ENCODE peak calls at places on chromosomes 5 and 9, in eight cellular contexts. T is prostate gland, Q is MM.1S, G is psoas muscle, J is transverse colon, U is endodermal cell, Y is uterus, B is adrenal gland. S is an unnamed sample.

GRCh38 chr5:140311011-140311467 is 8.1 kb upstream of the PFDN1 start:
- DNase-seq in T (no peak), Q (no peak), G (no peak), J (no peak), U (no peak), Y (no peak), B (no peak), S (no peak)

GRCh38 chr9:20990867-20991266 is 40.6 kb downstream of the HACD4 start:
- DNase-seq in T (no peak), Q (no peak), G (peak), J (no peak), U (no peak), Y (no peak), B (no peak), S (no peak)

GRCh38 chr5:36692791-36693763 is 86.7 kb downstream of the SLC1A3 start:
- DNase-seq in T (peak), Q (peak), G (peak), J (peak), U (peak), Y (peak), B (peak), S (peak)

GRCh38 chr5:80346055-80346454 is 26.3 kb downstream of the SPZ1 start:
- DNase-seq in T (no peak), Q (peak), G (no peak), J (peak), U (peak), Y (no peak), B (no peak), S (no peak)

GRCh38 chr9:70085241-70085640 is 41.6 kb downstream of the MAMDC2 start:
- DNase-seq in T (no peak), Q (no peak), G (no peak), J (no peak), U (peak), Y (no peak), B (no peak), S (no peak)

GRCh38 chr9:16028516-16028915 is 475.7 kb downstream of the CCDC171 start:
- DNase-seq in T (no peak), Q (no peak), G (no peak), J (no peak), U (no peak), Y (no peak), B (no peak), S (no peak)

GRCh38 chr5:78362220-78362619 is 1.8 kb downstream of the SCAMP1 start:
- DNase-seq in T (no peak), Q (no peak), G (no peak), J (no peak), U (no peak), Y (no peak), B (no peak), S (no peak)

GRCh38 chr9:88966894-88967676 is 24.2 kb upstream of the S1PR3 start:
- DNase-seq in T (no peak), Q (no peak), G (no peak), J (no peak), U (no peak), Y (no peak), B (no peak), S (no peak)

GRCh38 chr5:119273391-119273839 is 82.4 kb upstream of the TNFAIP8 start:
- DNase-seq in T (no peak), Q (no peak), G (no peak), J (no peak), U (no peak), Y (no peak), B (no peak), S (peak)

GRCh38 chr9:29802454-29802853 is 2229.2 kb upstream of the C9orf72 start:
- DNase-seq in T (no peak), Q (no peak), G (no peak), J (no peak), U (no peak), Y (no peak), B (no peak), S (no peak)

GRCh38 chr5:73901455-73901854 is 275.5 kb downstream of the ARHGEF28 start:
- DNase-seq in T (no peak), Q (peak), G (no peak), J (peak), U (peak), Y (no peak), B (no peak), S (no peak)

GRCh38 chr5:87188411-87188810 is 79.3 kb upstream of the RASA1 start:
- DNase-seq in T (no peak), Q (no peak), G (no peak), J (no peak), U (no peak), Y (no peak), B (no peak), S (no peak)

GRCh38 chr5:68333649-68334549 is 118.3 kb downstream of the PIK3R1 start:
- DNase-seq in T (no peak), Q (no peak), G (no peak), J (no peak), U (no peak), Y (no peak), B (no peak), S (no peak)

GRCh38 chr9:88313364-88314220 is 74.7 kb upstream of the SPIN1 start:
- DNase-seq in T (no peak), Q (no peak), G (no peak), J (no peak), U (peak), Y (no peak), B (no peak), S (no peak)

GRCh38 chr9:128005938-128006337 is 25.1 kb upstream of the EEIG1 start:
- DNase-seq in T (no peak), Q (no peak), G (peak), J (no peak), U (no peak), Y (peak), B (peak), S (no peak)

GRCh38 chr5:93831449-93831848 is 90.0 kb upstream of the POU5F2 start:
- DNase-seq in T (no peak), Q (no peak), G (no peak), J (no peak), U (no peak), Y (no peak), B (no peak), S (no peak)

GRCh38 chr5:79448336-79448735 is 65.6 kb downstream of the HOMER1 start:
- DNase-seq in T (no peak), Q (no peak), G (no peak), J (no peak), U (no peak), Y (no peak), B (no peak), S (no peak)

GRCh38 chr9:112170235-112170634 is 4.9 kb downstream of the SUSD1 start:
- DNase-seq in T (no peak), Q (no peak), G (no peak), J (peak), U (no peak), Y (no peak), B (no peak), S (peak)

GRCh38 chr5:94682799-94683198 is 64.3 kb downstream of the SLF1 start:
- DNase-seq in T (no peak), Q (no peak), G (no peak), J (no peak), U (no peak), Y (no peak), B (no peak), S (no peak)

GRCh38 chr5:83441752-83442151 is 29.8 kb upstream of the VCAN start:
- DNase-seq in T (no peak), Q (no peak), G (no peak), J (no peak), U (no peak), Y (no peak), B (no peak), S (no peak)

GRCh38 chr9:89002987-89003386 is 11.7 kb downstream of the S1PR3 start:
- DNase-seq in T (no peak), Q (no peak), G (no peak), J (no peak), U (no peak), Y (no peak), B (no peak), S (no peak)

GRCh38 chr9:5326893-5327548 is 12.7 kb downstream of the RLN1 start:
- DNase-seq in T (peak), Q (no peak), G (no peak), J (no peak), U (peak), Y (no peak), B (no peak), S (peak)

GRCh38 chr9:69760278-69760610 is 433 bp upstream of the PTAR1 start:
- DNase-seq in T (no peak), Q (no peak), G (no peak), J (no peak), U (no peak), Y (no peak), B (no peak), S (no peak)

GRCh38 chr9:81468084-81468595 is 221.2 kb downstream of the TLE1 start:
- DNase-seq in T (no peak), Q (no peak), G (no peak), J (no peak), U (peak), Y (no peak), B (no peak), S (no peak)

GRCh38 chr5:123014689-123015088 is 21.8 kb downstream of the PPIC start:
- DNase-seq in T (no peak), Q (no peak), G (no peak), J (no peak), U (no peak), Y (no peak), B (no peak), S (no peak)

GRCh38 chr9:36327903-36328302 is 69.7 kb upstream of the GNE start:
- DNase-seq in T (no peak), Q (no peak), G (no peak), J (no peak), U (no peak), Y (no peak), B (no peak), S (no peak)

GRCh38 chr5:139065296-139065695 is 132.9 kb downstream of the SIL1 start:
- DNase-seq in T (no peak), Q (no peak), G (no peak), J (no peak), U (peak), Y (no peak), B (no peak), S (no peak)

GRCh38 chr9:115367780-115368179 is 249.8 kb upstream of the TNC start:
- DNase-seq in T (no peak), Q (no peak), G (no peak), J (no peak), U (no peak), Y (no peak), B (no peak), S (no peak)

GRCh38 chr9:77514886-77515711 is 133.0 kb downstream of the GNA14 start:
- DNase-seq in T (no peak), Q (no peak), G (no peak), J (no peak), U (no peak), Y (no peak), B (peak), S (no peak)

GRCh38 chr5:176152191-176152932 is 85.9 kb upstream of the SIMC1 start:
- DNase-seq in T (no peak), Q (no peak), G (no peak), J (no peak), U (peak), Y (no peak), B (no peak), S (no peak)

GRCh38 chr5:65102826-65103673 is 334.3 kb downstream of the CWC27 start:
- DNase-seq in T (peak), Q (peak), G (peak), J (peak), U (peak), Y (peak), B (peak), S (peak)

GRCh38 chr9:111691686-111692329 is 30.4 kb downstream of the GNG10 start:
- DNase-seq in T (no peak), Q (peak), G (no peak), J (no peak), U (no peak), Y (no peak), B (no peak), S (no peak)

GRCh38 chr5:132050136-132050535 is 10.3 kb upstream of the IL3 start:
- DNase-seq in T (peak), Q (no peak), G (peak), J (peak), U (no peak), Y (peak), B (peak), S (peak)

GRCh38 chr5:23507278-23507685 is at the start of gene PRDM9:
- DNase-seq in T (no peak), Q (no peak), G (peak), J (peak), U (peak), Y (peak), B (peak), S (peak)

GRCh38 chr9:92146610-92147009 is 31.4 kb upstream of the SPTLC1 start:
- DNase-seq in T (no peak), Q (no peak), G (no peak), J (no peak), U (no peak), Y (peak), B (peak), S (no peak)

GRCh38 chr9:69044226-69045219 is 9.0 kb downstream of the FXN start:
- DNase-seq in T (no peak), Q (peak), G (no peak), J (no peak), U (peak), Y (no peak), B (peak), S (no peak)

GRCh38 chr9:130950039-130950311 is 10.9 kb upstream of the FIBCD1 start:
- DNase-seq in T (no peak), Q (no peak), G (no peak), J (peak), U (no peak), Y (no peak), B (no peak), S (no peak)

GRCh38 chr9:76716270-76716669 is 48.0 kb upstream of the PCA3 start:
- DNase-seq in T (no peak), Q (no peak), G (no peak), J (no peak), U (no peak), Y (no peak), B (no peak), S (no peak)

GRCh38 chr9:3894764-3895163 is 369.0 kb upstream of the RFX3 start:
- DNase-seq in T (no peak), Q (no peak), G (no peak), J (no peak), U (no peak), Y (no peak), B (no peak), S (no peak)

DNA sequence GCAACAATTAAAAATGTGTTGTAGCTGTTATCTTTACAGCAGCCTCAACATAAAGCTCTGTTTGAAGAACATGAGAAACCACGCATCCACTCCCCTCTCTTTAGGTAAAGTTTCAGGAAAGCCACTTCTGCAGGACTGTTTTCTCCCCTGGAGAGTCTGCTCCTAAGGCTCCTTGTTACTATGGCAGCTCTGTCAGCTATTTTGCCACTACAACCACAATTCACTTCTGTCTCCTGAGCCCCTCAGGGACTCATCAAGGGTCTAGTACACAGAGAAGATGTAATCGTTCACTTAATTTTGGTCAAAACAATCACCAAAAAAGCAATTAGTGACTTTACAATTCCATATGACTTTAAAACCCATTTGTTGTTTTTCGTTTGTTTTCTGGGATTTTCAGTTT is 157.7 kb downstream of the FBN2 start:
- DNase-seq in T (no peak), Q (no peak), G (no peak), J (no peak), U (no peak), Y (no peak), B (no peak), S (no peak)
- H3K27ac ChIP-seq in T (no peak), Q (no peak), G (no peak), J (no peak), U (no peak), Y (no peak), B (no peak), S (no peak)

GRCh38 chr5:15544039-15544438 is 44.1 kb downstream of the FBXL7 start:
- DNase-seq in T (no peak), Q (no peak), G (no peak), J (no peak), U (no peak), Y (no peak), B (no peak), S (no peak)

GRCh38 chr5:15539951-15540350 is 40.0 kb downstream of the FBXL7 start:
- DNase-seq in T (no peak), Q (no peak), G (no peak), J (no peak), U (no peak), Y (no peak), B (no peak), S (no peak)

GRCh38 chr5:15535938-15536337 is 36.0 kb downstream of the FBXL7 start:
- DNase-seq in T (no peak), Q (no peak), G (no peak), J (no peak), U (no peak), Y (no peak), B (no peak), S (no peak)

GRCh38 chr5:15533124-15533893 is 33.3 kb downstream of the FBXL7 start:
- DNase-seq in T (no peak), Q (no peak), G (no peak), J (no peak), U (no peak), Y (no peak), B (no peak), S (no peak)

DNA sequence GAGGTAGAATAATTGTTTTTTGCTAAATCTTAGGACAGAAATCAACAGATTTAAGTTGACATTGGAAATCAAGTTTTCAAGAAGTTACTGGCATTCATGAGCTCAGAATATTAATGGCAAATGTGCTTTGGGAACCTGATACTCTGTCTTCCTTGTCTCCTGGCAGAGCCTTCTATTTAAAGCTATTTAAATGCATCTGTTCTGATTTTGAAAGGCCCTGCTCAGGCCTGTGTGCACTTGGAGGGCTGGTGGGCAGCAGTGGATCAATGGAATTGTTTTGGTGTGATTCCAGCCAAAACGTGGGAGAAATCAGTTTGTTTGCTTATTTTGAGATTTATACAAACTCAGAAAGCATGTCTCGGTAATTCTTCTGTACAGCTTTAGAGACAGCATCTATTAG is 38.5 kb downstream of the FBXL7 start:
- DNase-seq in T (no peak), Q (no peak), G (no peak), J (no peak), U (no peak), Y (no peak), B (no peak), S (no peak)
- H3K4me3 ChIP-seq in T (no peak), Q (no peak), G (no peak), J (no peak), U (no peak), Y (no peak), B (no peak), S (no peak)

GRCh38 chr5:149320791-149321330 is 24.4 kb upstream of the GRPEL2 start:
- DNase-seq in T (peak), Q (no peak), G (peak), J (peak), U (peak), Y (peak), B (peak), S (peak)
- H3K27ac ChIP-seq in T (peak), Q (no peak), G (peak), J (peak), U (no peak), Y (peak), B (no peak), S (peak)

GRCh38 chr5:154758977-154759376 is 3.8 kb downstream of the LARP1 start:
- DNase-seq in T (no peak), Q (no peak), G (no peak), J (no peak), U (no peak), Y (no peak), B (no peak), S (no peak)
- H3K4me3 ChIP-seq in T (no peak), Q (no peak), G (peak), J (no peak), U (peak), Y (no peak), B (no peak), S (no peak)

GRCh38 chr5:149144637-149145036 is 3.3 kb downstream of the ABLIM3 start:
- DNase-seq in T (no peak), Q (no peak), G (no peak), J (no peak), U (no peak), Y (no peak), B (no peak), S (no peak)

GRCh38 chr5:149145138-149145537 is 3.8 kb downstream of the ABLIM3 start:
- DNase-seq in T (no peak), Q (no peak), G (no peak), J (no peak), U (no peak), Y (no peak), B (no peak), S (no peak)

GRCh38 chr5:149141957-149142851 is 911 bp downstream of the ABLIM3 start:
- DNase-seq in T (no peak), Q (no peak), G (peak), J (no peak), U (no peak), Y (peak), B (peak), S (no peak)

GRCh38 chr5:149141224-149141956 is at the start of gene ABLIM3:
- DNase-seq in T (peak), Q (peak), G (peak), J (peak), U (peak), Y (peak), B (peak), S (peak)

GRCh38 chr5:149143470-149143869 is 2.2 kb downstream of the ABLIM3 start:
- DNase-seq in T (no peak), Q (no peak), G (no peak), J (no peak), U (no peak), Y (peak), B (peak), S (no peak)
- H3K27ac ChIP-seq in T (no peak), Q (no peak), G (peak), J (peak), U (no peak), Y (peak), B (no peak), S (no peak)

GRCh38 chr9:38226491-38226951 is 157.5 kb upstream of the SHB start:
- DNase-seq in T (no peak), Q (no peak), G (no peak), J (no peak), U (peak), Y (no peak), B (no peak), S (peak)

GRCh38 chr9:38224941-38225340 is 155.9 kb upstream of the SHB start:
- DNase-seq in T (no peak), Q (no peak), G (no peak), J (no peak), U (no peak), Y (no peak), B (peak), S (peak)

GRCh38 chr9:38227656-38228055 is 158.6 kb upstream of the SHB start:
- DNase-seq in T (no peak), Q (no peak), G (no peak), J (no peak), U (no peak), Y (no peak), B (no peak), S (peak)

GRCh38 chr9:38228331-38229122 is 159.5 kb upstream of the SHB start:
- DNase-seq in T (no peak), Q (no peak), G (no peak), J (no peak), U (no peak), Y (no peak), B (no peak), S (no peak)

DNA sequence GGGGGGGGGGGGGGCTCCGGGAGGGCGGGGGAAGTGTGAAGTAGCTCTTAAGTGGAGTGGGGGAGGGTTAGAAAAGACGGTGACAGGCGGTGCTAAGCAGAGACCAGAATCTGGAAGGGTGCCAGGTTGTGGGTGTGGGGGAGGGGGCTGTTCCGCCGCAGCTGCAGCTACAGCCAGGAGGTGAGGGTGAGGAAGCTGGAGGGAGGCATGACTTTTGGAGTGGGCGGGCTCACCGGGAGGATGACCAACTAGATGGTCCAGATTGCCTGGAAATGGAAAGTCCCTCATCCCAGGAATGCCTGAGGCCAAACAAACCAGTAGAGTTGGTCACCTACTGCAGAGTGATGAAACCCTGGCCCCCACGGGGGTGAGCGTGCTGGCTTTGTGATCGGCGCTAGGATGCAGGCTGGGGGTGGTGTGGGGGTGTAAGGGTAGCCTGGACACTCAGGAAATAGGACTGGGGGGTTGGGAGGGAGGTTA is 158.1 kb upstream of the SHB start:
- DNase-seq in T (peak), Q (peak), G (peak), J (peak), U (peak), Y (peak), B (peak), S (peak)
- H3K4me3 ChIP-seq in T (no peak), Q (peak), G (no peak), J (no peak), U (peak), Y (no peak), B (no peak), S (no peak)